ENCODE peak calls at places on chromosomes 5 and 9, in ten cellular contexts. One of them, this sample, is unnamed.

GRCh38 chr5:64201986-64202385 is 36.3 kb downstream of the RNF180 start:
- DNase-seq in A549: no peak
- DNase-seq in stomach: no peak
- DNase-seq in SK-N-SH: no peak
- DNase-seq in suprapubic skin: no peak
- DNase-seq in sigmoid colon: no peak
- DNase-seq in ovary: no peak
- DNase-seq in transverse colon: no peak
- DNase-seq in HepG2: no peak
- DNase-seq in tibial nerve: no peak
- DNase-seq in this sample: no peak

GRCh38 chr9:87004016-87004415 is 56.7 kb upstream of the GAS1 start:
- DNase-seq in A549: no peak
- DNase-seq in stomach: no peak
- DNase-seq in SK-N-SH: no peak
- DNase-seq in suprapubic skin: no peak
- DNase-seq in sigmoid colon: no peak
- DNase-seq in ovary: no peak
- DNase-seq in transverse colon: no peak
- DNase-seq in HepG2: no peak
- DNase-seq in tibial nerve: no peak
- DNase-seq in this sample: no peak

GRCh38 chr5:5303242-5303641 is 119.2 kb upstream of the ICE1 start:
- DNase-seq in A549: no peak
- DNase-seq in stomach: no peak
- DNase-seq in SK-N-SH: no peak
- DNase-seq in suprapubic skin: no peak
- DNase-seq in sigmoid colon: no peak
- DNase-seq in ovary: no peak
- DNase-seq in transverse colon: no peak
- DNase-seq in HepG2: no peak
- DNase-seq in tibial nerve: no peak
- DNase-seq in this sample: no peak

GRCh38 chr5:146706321-146706972 is 172.1 kb downstream of the PPP2R2B start:
- DNase-seq in A549: peak
- DNase-seq in stomach: no peak
- DNase-seq in SK-N-SH: no peak
- DNase-seq in suprapubic skin: no peak
- DNase-seq in sigmoid colon: no peak
- DNase-seq in ovary: no peak
- DNase-seq in transverse colon: no peak
- DNase-seq in HepG2: peak
- DNase-seq in tibial nerve: no peak
- DNase-seq in this sample: no peak

GRCh38 chr5:72077390-72077789 is 29.9 kb upstream of the MAP1B start:
- DNase-seq in A549: no peak
- DNase-seq in stomach: no peak
- DNase-seq in SK-N-SH: no peak
- DNase-seq in suprapubic skin: no peak
- DNase-seq in sigmoid colon: no peak
- DNase-seq in ovary: no peak
- DNase-seq in transverse colon: no peak
- DNase-seq in HepG2: no peak
- DNase-seq in tibial nerve: no peak
- DNase-seq in this sample: peak

GRCh38 chr5:179763215-179763945 is 30.4 kb upstream of the LTC4S start:
- DNase-seq in A549: peak
- DNase-seq in stomach: peak
- DNase-seq in SK-N-SH: peak
- DNase-seq in suprapubic skin: peak
- DNase-seq in sigmoid colon: peak
- DNase-seq in ovary: peak
- DNase-seq in transverse colon: peak
- DNase-seq in HepG2: peak
- DNase-seq in tibial nerve: peak
- DNase-seq in this sample: no peak

GRCh38 chr9:14441976-14442651 is 128.2 kb upstream of the NFIB start:
- DNase-seq in A549: peak
- DNase-seq in stomach: no peak
- DNase-seq in SK-N-SH: no peak
- DNase-seq in suprapubic skin: no peak
- DNase-seq in sigmoid colon: no peak
- DNase-seq in ovary: no peak
- DNase-seq in transverse colon: no peak
- DNase-seq in HepG2: peak
- DNase-seq in tibial nerve: no peak
- DNase-seq in this sample: no peak

GRCh38 chr5:69006030-69006429 is 87.8 kb upstream of the SLC30A5 start:
- DNase-seq in A549: no peak
- DNase-seq in stomach: no peak
- DNase-seq in SK-N-SH: no peak
- DNase-seq in suprapubic skin: no peak
- DNase-seq in sigmoid colon: no peak
- DNase-seq in ovary: no peak
- DNase-seq in transverse colon: no peak
- DNase-seq in HepG2: no peak
- DNase-seq in tibial nerve: no peak
- DNase-seq in this sample: no peak

GRCh38 chr9:33813712-33814641 is 3.0 kb upstream of the UBE2R2 start:
- DNase-seq in A549: peak
- DNase-seq in stomach: no peak
- DNase-seq in SK-N-SH: peak
- DNase-seq in suprapubic skin: no peak
- DNase-seq in sigmoid colon: no peak
- DNase-seq in ovary: no peak
- DNase-seq in transverse colon: no peak
- DNase-seq in HepG2: peak
- DNase-seq in tibial nerve: no peak
- DNase-seq in this sample: no peak

GRCh38 chr5:115843444-115844130 is 1.9 kb downstream of the AP3S1 start:
- DNase-seq in A549: no peak
- DNase-seq in stomach: no peak
- DNase-seq in SK-N-SH: no peak
- DNase-seq in suprapubic skin: no peak
- DNase-seq in sigmoid colon: no peak
- DNase-seq in ovary: no peak
- DNase-seq in transverse colon: no peak
- DNase-seq in HepG2: no peak
- DNase-seq in tibial nerve: no peak
- DNase-seq in this sample: no peak

GRCh38 chr5:115840825-115841224 is 540 bp downstream of the ATG12 start:
- DNase-seq in A549: no peak
- DNase-seq in stomach: no peak
- DNase-seq in SK-N-SH: peak
- DNase-seq in suprapubic skin: no peak
- DNase-seq in sigmoid colon: no peak
- DNase-seq in ovary: no peak
- DNase-seq in transverse colon: no peak
- DNase-seq in HepG2: no peak
- DNase-seq in tibial nerve: no peak
- DNase-seq in this sample: no peak

GRCh38 chr5:115841382-115842088 is at the start of the genes AP3S1 and ATG12:
- DNase-seq in A549: peak
- DNase-seq in stomach: peak
- DNase-seq in SK-N-SH: peak
- DNase-seq in suprapubic skin: peak
- DNase-seq in sigmoid colon: peak
- DNase-seq in ovary: peak
- DNase-seq in transverse colon: peak
- DNase-seq in HepG2: peak
- DNase-seq in tibial nerve: peak
- DNase-seq in this sample: peak

GRCh38 chr5:115842952-115843351 is 1.2 kb downstream of the AP3S1 start:
- DNase-seq in A549: no peak
- DNase-seq in stomach: no peak
- DNase-seq in SK-N-SH: no peak
- DNase-seq in suprapubic skin: no peak
- DNase-seq in sigmoid colon: no peak
- DNase-seq in ovary: no peak
- DNase-seq in transverse colon: no peak
- DNase-seq in HepG2: no peak
- DNase-seq in tibial nerve: no peak
- DNase-seq in this sample: no peak

DNA sequence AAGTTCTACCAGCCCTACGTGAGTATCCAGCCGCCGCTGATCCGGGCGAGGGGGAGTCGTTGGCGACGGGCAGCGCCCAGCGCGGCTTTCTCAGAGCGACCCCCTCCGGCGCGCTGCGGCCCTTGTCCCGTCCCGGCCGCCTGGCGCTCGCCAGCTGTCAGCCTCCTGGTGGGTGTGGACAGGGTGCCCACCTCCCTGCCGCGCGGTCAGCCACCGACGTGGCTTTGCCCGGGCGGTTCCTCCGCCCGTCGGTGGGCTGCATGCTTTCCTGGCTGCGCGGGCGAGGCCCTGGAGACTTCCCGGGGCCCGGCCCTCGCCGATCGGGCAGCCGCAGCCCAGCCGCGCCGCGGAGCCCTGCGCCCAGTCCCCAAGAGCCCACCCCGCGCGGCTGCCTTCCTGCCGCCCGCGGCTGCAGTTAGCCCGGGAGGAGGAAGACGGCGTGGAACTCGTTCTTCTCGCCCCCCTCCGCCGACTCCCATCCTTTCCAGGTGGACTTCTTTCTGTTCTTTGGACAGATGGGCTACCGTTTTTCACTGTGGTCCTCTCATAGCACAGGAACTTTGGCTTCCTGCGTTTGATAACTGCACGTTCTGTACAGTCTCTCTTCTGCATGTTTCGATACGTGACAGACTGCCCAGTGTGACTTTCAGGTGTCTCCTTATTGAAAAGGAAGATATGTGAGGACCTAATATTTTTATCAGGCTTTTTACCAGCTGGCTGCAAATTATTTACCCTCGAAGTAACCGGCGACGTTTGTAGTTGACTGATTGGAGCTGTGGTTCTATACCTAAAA is 550 bp downstream of the AP3S1 start:
- DNase-seq in A549: peak
- DNase-seq in stomach: no peak
- DNase-seq in SK-N-SH: peak
- DNase-seq in suprapubic skin: no peak
- DNase-seq in sigmoid colon: no peak
- DNase-seq in ovary: no peak
- DNase-seq in transverse colon: no peak
- DNase-seq in HepG2: peak
- DNase-seq in tibial nerve: peak
- DNase-seq in this sample: no peak
- TF ChIP-seq EP300 in A549: no peak
- TF ChIP-seq EP300 in stomach: no peak
- TF ChIP-seq EP300 in SK-N-SH: no peak
- TF ChIP-seq EP300 in suprapubic skin: no peak
- TF ChIP-seq EP300 in sigmoid colon: no peak
- TF ChIP-seq EP300 in ovary: no peak
- TF ChIP-seq EP300 in transverse colon: no peak
- TF ChIP-seq EP300 in HepG2: no peak
- TF ChIP-seq EP300 in tibial nerve: no peak
- TF ChIP-seq EP300 in this sample: no peak

DNA sequence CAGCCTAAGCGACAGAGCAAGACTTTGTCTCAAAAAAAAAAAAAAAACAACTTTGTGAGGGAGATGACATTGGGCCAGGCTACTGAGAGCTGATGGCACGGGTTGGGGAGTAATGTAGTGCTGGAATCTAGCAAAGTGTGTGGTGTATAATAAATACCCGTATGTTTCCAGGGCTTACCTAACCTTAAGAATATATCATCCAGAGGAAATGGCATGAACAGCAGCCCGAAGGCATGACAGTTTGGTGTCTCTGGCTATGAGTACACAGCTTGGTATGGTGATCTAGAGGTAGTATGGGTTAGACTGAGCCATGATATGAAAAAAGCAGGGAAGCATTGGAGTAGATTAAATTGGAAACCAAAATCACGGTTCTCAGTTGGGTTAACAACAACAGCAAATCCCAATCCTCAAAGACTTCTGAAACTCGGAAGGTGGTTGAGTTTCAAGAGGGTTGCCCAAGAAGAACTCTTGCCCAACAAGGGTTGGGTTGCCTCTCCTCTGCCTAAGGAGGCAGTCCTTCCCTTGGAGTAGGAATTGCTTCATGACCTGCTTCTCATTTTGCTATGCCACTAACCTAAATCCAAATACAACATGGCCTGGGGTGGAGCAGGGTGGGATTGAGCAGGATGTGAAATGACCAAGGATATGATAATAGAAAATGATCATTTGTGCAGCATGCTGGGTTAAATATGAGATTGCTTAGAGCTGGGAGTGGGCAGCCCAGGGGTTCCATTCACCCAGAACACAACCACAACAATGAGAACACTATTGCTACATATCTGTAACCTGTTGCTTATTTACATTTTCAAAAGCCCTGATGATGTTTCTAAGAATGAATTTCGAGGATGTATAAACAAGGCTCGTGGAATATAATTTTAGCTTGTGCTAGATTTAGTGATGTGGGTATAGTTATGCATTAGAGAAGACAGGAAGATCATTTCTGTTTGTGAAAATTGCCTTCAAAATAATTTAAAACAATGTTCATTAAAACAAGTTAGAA is 64.6 kb upstream of the ZFR start:
- DNase-seq in A549: no peak
- DNase-seq in stomach: no peak
- DNase-seq in SK-N-SH: no peak
- DNase-seq in suprapubic skin: no peak
- DNase-seq in sigmoid colon: no peak
- DNase-seq in ovary: no peak
- DNase-seq in transverse colon: no peak
- DNase-seq in HepG2: no peak
- DNase-seq in tibial nerve: no peak
- DNase-seq in this sample: no peak
- TF ChIP-seq EP300 in A549: no peak
- TF ChIP-seq EP300 in stomach: no peak
- TF ChIP-seq EP300 in SK-N-SH: no peak
- TF ChIP-seq EP300 in suprapubic skin: no peak
- TF ChIP-seq EP300 in sigmoid colon: no peak
- TF ChIP-seq EP300 in ovary: no peak
- TF ChIP-seq EP300 in transverse colon: no peak
- TF ChIP-seq EP300 in HepG2: no peak
- TF ChIP-seq EP300 in tibial nerve: no peak
- TF ChIP-seq EP300 in this sample: no peak

GRCh38 chr5:11046160-11046559 is 285.1 kb upstream of the DAP start:
- DNase-seq in A549: peak
- DNase-seq in stomach: no peak
- DNase-seq in SK-N-SH: no peak
- DNase-seq in suprapubic skin: no peak
- DNase-seq in sigmoid colon: no peak
- DNase-seq in ovary: no peak
- DNase-seq in transverse colon: no peak
- DNase-seq in HepG2: no peak
- DNase-seq in tibial nerve: no peak
- DNase-seq in this sample: peak
- TF ChIP-seq EP300 in A549: no peak
- TF ChIP-seq EP300 in stomach: no peak
- TF ChIP-seq EP300 in SK-N-SH: no peak
- TF ChIP-seq EP300 in suprapubic skin: no peak
- TF ChIP-seq EP300 in sigmoid colon: no peak
- TF ChIP-seq EP300 in ovary: no peak
- TF ChIP-seq EP300 in transverse colon: no peak
- TF ChIP-seq EP300 in HepG2: no peak
- TF ChIP-seq EP300 in tibial nerve: no peak
- TF ChIP-seq EP300 in this sample: no peak

DNA sequence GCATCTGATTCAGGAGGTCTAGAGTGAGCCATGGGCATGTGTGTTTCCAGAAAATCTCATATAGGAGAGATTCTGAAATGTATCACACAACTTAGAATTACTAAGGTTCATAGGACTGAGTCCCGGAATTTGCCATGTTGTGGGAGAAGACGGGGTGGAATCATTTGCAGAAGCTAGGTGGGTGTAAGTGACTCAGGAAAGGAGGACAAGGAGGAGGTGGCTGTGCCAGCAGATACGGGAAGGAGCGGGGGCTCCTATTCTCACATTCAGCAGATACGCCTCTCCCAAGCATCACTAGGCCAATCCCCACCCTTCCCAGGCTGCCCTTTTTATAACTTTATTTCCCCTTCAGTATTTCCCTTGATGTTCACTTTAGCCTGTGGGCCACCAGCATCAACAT is 133.4 kb downstream of the MTX3 start:
- DNase-seq in A549: no peak
- DNase-seq in stomach: no peak
- DNase-seq in SK-N-SH: no peak
- DNase-seq in suprapubic skin: no peak
- DNase-seq in sigmoid colon: no peak
- DNase-seq in ovary: no peak
- DNase-seq in transverse colon: no peak
- DNase-seq in HepG2: no peak
- DNase-seq in tibial nerve: no peak
- DNase-seq in this sample: no peak
- TF ChIP-seq EP300 in A549: no peak
- TF ChIP-seq EP300 in stomach: no peak
- TF ChIP-seq EP300 in SK-N-SH: no peak
- TF ChIP-seq EP300 in suprapubic skin: no peak
- TF ChIP-seq EP300 in sigmoid colon: no peak
- TF ChIP-seq EP300 in ovary: no peak
- TF ChIP-seq EP300 in transverse colon: no peak
- TF ChIP-seq EP300 in HepG2: no peak
- TF ChIP-seq EP300 in tibial nerve: no peak
- TF ChIP-seq EP300 in this sample: no peak

This sample was measured in esophagus muscularis mucosa.